ENCODE peak calls at places on chromosomes 5 and 9, in ten cellular contexts. Q is ovary; C is transverse colon; H is RWPE2; O is tibial artery; S is pancreas; G is small intestine; P is naive thymus-derived CD4-positive, alpha-beta T cell; L is CD8-positive, alpha-beta T cell; N is thyroid gland. E is an unnamed sample.
A peak's percentile ranks its signal among the peaks of the same experiment; 100 is the strongest.

GRCh38 chr5:140882591-140882899 is 621 bp downstream of the PCDHA13 start:
- DNase-seq in Q (no peak), C (no peak), H (no peak), O (no peak), S (no peak), G (no peak), P (no peak), L (no peak), N (peak; percentile 24), E (no peak)

GRCh38 chr9:98007251-98007928 is 24.2 kb downstream of the ANP32B start:
- DNase-seq in Q (no peak), C (no peak), H (no peak), O (no peak), S (no peak), G (no peak), P (no peak), L (no peak), N (no peak), E (no peak)

GRCh38 chr5:164962302-164962961 is 1457.0 kb downstream of the MAT2B start:
- DNase-seq in Q (no peak), C (no peak), H (no peak), O (no peak), S (no peak), G (no peak), P (no peak), L (no peak), N (no peak), E (no peak)

GRCh38 chr5:156208271-156208670 is 118.7 kb upstream of the SGCD start:
- DNase-seq in Q (no peak), C (no peak), H (no peak), O (no peak), S (no peak), G (no peak), P (no peak), L (no peak), N (no peak), E (no peak)

GRCh38 chr5:21219255-21219654 is 1231.3 kb upstream of the CDH18 start:
- DNase-seq in Q (no peak), C (no peak), H (no peak), O (no peak), S (no peak), G (no peak), P (no peak), L (no peak), N (no peak), E (no peak)

GRCh38 chr5:96324708-96325107 is 108.3 kb downstream of the PCSK1 start:
- DNase-seq in Q (no peak), C (no peak), H (peak; percentile 82), O (no peak), S (no peak), G (no peak), P (no peak), L (no peak), N (no peak), E (no peak)

GRCh38 chr9:103713631-103714030 is 380.5 kb upstream of the SMC2 start:
- DNase-seq in Q (no peak), C (no peak), H (no peak), O (no peak), S (no peak), G (no peak), P (no peak), L (no peak), N (no peak), E (no peak)

GRCh38 chr9:75200892-75201470 is 112.7 kb downstream of the OSTF1 start:
- DNase-seq in Q (no peak), C (no peak), H (no peak), O (no peak), S (no peak), G (peak; percentile 63), P (peak; percentile 50), L (no peak), N (no peak), E (no peak)

GRCh38 chr5:172871561-172871960 is 37.5 kb downstream of the ERGIC1 start:
- DNase-seq in Q (no peak), C (no peak), H (no peak), O (no peak), S (no peak), G (no peak), P (no peak), L (no peak), N (no peak), E (no peak)

GRCh38 chr5:172872997-172873491 is 39.0 kb downstream of the ERGIC1 start:
- DNase-seq in Q (peak; percentile 99), C (peak; percentile 58), H (no peak), O (peak; percentile 87), S (peak; percentile 53), G (no peak), P (no peak), L (no peak), N (peak; percentile 97), E (peak; percentile 79)

GRCh38 chr5:172874647-172875371 is 40.8 kb downstream of the ERGIC1 start:
- DNase-seq in Q (no peak), C (no peak), H (no peak), O (no peak), S (no peak), G (no peak), P (no peak), L (no peak), N (peak; percentile 58), E (no peak)

GRCh38 chr5:172871982-172872381 is 37.9 kb downstream of the ERGIC1 start:
- DNase-seq in Q (no peak), C (no peak), H (no peak), O (no peak), S (no peak), G (no peak), P (no peak), L (no peak), N (no peak), E (no peak)

DNA sequence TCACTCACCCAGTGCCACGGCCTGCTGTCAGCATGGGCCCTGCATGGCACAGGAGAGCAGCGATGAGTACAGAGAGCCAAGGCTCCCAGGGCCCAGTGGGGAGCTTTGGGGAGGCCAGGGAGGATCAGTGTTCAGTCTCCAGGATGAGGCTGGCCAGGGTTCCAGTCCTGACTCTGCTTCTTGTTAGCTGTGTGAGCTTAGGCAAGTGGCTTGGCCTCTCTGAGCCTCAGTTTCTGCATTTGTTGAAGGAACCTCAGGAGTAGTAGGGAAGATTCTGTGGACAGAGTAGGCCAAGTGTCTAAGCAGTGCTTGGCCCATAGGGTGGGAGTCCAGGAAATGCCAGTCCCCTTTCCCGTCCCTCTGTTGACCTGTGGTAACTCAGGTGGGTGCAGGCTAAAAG is 39.5 kb downstream of the ERGIC1 start:
- DNase-seq in Q (no peak), C (no peak), H (no peak), O (no peak), S (no peak), G (no peak), P (no peak), L (no peak), N (no peak), E (no peak)
- H3K4me1 ChIP-seq in Q (peaks cover 41% of the 10 kb centered on the region), C (peaks cover 59% of the 10 kb centered on the region), H (peaks cover 54% of the 10 kb centered on the region), O (peaks cover 80% of the 10 kb centered on the region), S (peaks cover 27% of the 10 kb centered on the region), G (no peaks in the 10 kb centered on the region), P (no peaks in the 10 kb centered on the region), L (peaks cover 9% of the 10 kb centered on the region), N (peaks cover 73% of the 10 kb centered on the region), E (peaks cover 18% of the 10 kb centered on the region)

GRCh38 chr5:87755378-87755777 is 342.6 kb upstream of the CCNH start:
- DNase-seq in Q (no peak), C (no peak), H (no peak), O (no peak), S (no peak), G (no peak), P (no peak), L (no peak), N (no peak), E (no peak)

GRCh38 chr5:87756951-87757350 is 344.2 kb upstream of the CCNH start:
- DNase-seq in Q (no peak), C (no peak), H (no peak), O (no peak), S (no peak), G (no peak), P (no peak), L (no peak), N (no peak), E (no peak)

GRCh38 chr5:87751801-87752200 is 339.1 kb upstream of the CCNH start:
- DNase-seq in Q (no peak), C (no peak), H (no peak), O (no peak), S (no peak), G (no peak), P (no peak), L (no peak), N (no peak), E (no peak)

GRCh38 chr5:87752362-87752761 is 339.6 kb upstream of the CCNH start:
- DNase-seq in Q (no peak), C (no peak), H (no peak), O (no peak), S (no peak), G (no peak), P (no peak), L (no peak), N (no peak), E (no peak)

GRCh38 chr5:87754009-87754757 is 341.5 kb upstream of the CCNH start:
- DNase-seq in Q (no peak), C (no peak), H (no peak), O (no peak), S (no peak), G (no peak), P (no peak), L (no peak), N (no peak), E (no peak)
- H3K4me3 ChIP-seq in Q (no peak overlapping the region), C (no peak overlapping the region), H (no peak overlapping the region), O (no peak overlapping the region), S (no peak overlapping the region), G (no peak overlapping the region), P (no peak overlapping the region), L (no peak overlapping the region), N (no peak overlapping the region), E (no peak overlapping the region)

DNA sequence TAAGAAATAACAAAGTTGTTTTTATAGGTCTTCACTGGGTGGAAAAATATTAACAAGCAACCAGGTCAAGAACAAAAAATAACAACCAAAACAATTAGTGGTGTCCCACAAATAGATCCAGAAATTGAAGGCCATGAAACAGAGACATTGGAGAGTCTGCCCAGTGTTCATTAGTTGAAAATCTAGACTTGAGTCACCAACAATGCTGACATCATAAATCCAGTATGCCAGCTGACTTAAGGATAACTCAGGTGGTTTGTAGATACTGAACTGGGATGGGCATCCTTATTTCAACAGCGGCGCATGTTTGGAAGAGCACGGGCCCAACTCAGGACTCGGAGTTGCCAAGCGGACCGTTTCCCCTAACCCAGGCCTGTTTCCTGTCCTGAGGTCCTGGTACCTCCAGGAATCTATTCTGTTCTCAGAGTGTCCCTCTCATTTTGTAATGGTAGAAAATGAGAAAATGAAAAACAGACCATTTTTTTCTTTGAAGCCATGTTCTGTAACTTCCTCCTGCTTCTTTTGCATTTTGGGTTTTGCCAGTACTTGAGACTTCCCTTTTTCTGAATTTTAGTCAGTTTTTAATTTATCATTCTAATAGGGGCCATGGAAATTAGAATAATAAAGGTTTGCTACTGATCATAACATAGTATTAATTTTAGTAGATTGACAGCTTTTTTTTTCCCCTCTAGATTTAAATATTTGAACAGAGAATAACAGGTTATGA is 80.5 kb upstream of the TNFAIP8 start:
- DNase-seq in Q (no peak), C (no peak), H (no peak), O (no peak), S (no peak), G (no peak), P (no peak), L (no peak), N (no peak), E (no peak)
- H3K4me1 ChIP-seq in Q (no peaks in the 10 kb centered on the region), C (peaks cover 32% of the 10 kb centered on the region), H (peaks cover 72% of the 10 kb centered on the region), O (peaks cover 32% of the 10 kb centered on the region), S (peaks cover 44% of the 10 kb centered on the region), G (peaks cover 2% of the 10 kb centered on the region), P (peaks cover 87% of the 10 kb centered on the region), L (peaks cover 90% of the 10 kb centered on the region), N (peaks cover 7% of the 10 kb centered on the region), E (no peaks in the 10 kb centered on the region)

GRCh38 chr5:132498686-132499271 is 8.2 kb upstream of the IRF1 start:
- DNase-seq in Q (no peak), C (no peak), H (no peak), O (no peak), S (no peak), G (no peak), P (no peak), L (no peak), N (no peak), E (no peak)

GRCh38 chr5:132496631-132497487 is 6.3 kb upstream of the IRF1 start:
- DNase-seq in Q (peak; percentile 87), C (peak; percentile 95), H (peak; percentile 91), O (peak; percentile 88), S (peak; percentile 93), G (peak; percentile 86), P (no peak), L (peak; percentile 53), N (peak; percentile 91), E (peak; percentile 97)

GRCh38 chr5:132498152-132498551 is 7.6 kb upstream of the IRF1 start:
- DNase-seq in Q (no peak), C (no peak), H (peak; percentile 84), O (peak; percentile 68), S (peak; percentile 63), G (no peak), P (no peak), L (no peak), N (peak; percentile 37), E (peak; percentile 87)

GRCh38 chr5:132495672-132496630 is 5.4 kb upstream of the IRF1 start:
- DNase-seq in Q (peak; percentile 91), C (peak; percentile 97), H (peak; percentile 100), O (peak; percentile 84), S (peak; percentile 99), G (peak; percentile 98), P (peak; percentile 79), L (peak; percentile 83), N (peak; percentile 98), E (peak; percentile 99)

DNA sequence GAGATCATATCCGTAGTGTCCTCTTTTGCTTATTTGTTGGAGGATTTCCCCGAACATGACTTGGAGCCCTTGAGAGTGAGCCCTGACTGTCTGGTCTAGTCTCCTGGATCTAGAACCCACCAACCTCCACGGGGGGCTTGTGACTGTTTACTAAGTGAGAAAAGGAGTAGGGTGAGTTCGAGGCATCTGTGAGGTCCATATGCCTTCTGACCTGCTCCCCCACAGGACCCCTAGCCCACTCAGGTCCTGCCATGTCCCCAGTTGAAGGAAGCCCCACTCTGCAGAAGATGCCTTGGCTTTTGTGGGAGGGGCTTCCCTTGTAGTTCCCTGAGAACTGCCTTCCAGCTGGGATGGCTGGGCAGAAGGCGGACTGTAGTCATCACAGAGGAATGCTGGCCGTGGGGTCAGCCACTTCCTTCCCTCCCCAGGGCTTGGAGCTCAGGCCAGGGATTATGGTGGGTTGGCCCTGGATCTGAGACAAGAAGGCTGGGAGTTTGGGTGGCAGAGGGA is 7.0 kb upstream of the IRF1 start:
- DNase-seq in Q (peak; percentile 76), C (peak; percentile 55), H (peak; percentile 95), O (peak; percentile 80), S (peak; percentile 71), G (no peak), P (no peak), L (no peak), N (peak; percentile 49), E (peak; percentile 77)
- H3K4me3 ChIP-seq in Q (no peak overlapping the region), C (peak overlapping the region; percentile 65), H (peak overlapping the region; percentile 56), O (peak overlapping the region; percentile 67), S (peak overlapping the region; percentile 82), G (peak overlapping the region; percentile 68), P (peak overlapping the region; percentile 91), L (peak overlapping the region; percentile 67), N (no peak overlapping the region), E (peak overlapping the region; percentile 82)

E was measured in right lobe of liver.